ENCODE peak calls at places on chromosomes 1 and 21, in four cellular contexts. Q is K562, V is DND-41, R is mesendoderm. C is an unnamed sample.

GRCh38 chr1:64499966-64500365 is 30.0 kb downstream of the CACHD1 start:
- DNase-seq in Q (no peak), V (no peak), R (peak; percentile 92), C (no peak)

GRCh38 chr1:171245458-171246064 is 2.7 kb upstream of the FMO1 start:
- DNase-seq in Q (peak; percentile 50), V (no peak), R (peak; percentile 65), C (no peak)

GRCh38 chr1:181014431-181015257 is 8.0 kb downstream of the STX6 start:
- DNase-seq in Q (no peak), V (no peak), R (no peak), C (no peak)

GRCh38 chr1:40663324-40664166 is 1.9 kb downstream of the RIMS3 start:
- DNase-seq in Q (no peak), V (peak; percentile 88), R (peak; percentile 45), C (no peak)

GRCh38 chr1:35691571-35692220 is 27.0 kb downstream of the C1orf216 start:
- DNase-seq in Q (no peak), V (no peak), R (no peak), C (no peak)

GRCh38 chr1:48493970-48494769 is 22.2 kb upstream of the SPATA6 start:
- DNase-seq in Q (no peak), V (no peak), R (peak; percentile 19), C (no peak)

GRCh38 chr1:177185209-177185608 is 14.5 kb downstream of the BRINP2 start:
- DNase-seq in Q (peak; percentile 24), V (no peak), R (peak; percentile 42), C (no peak)

GRCh38 chr21:33149166-33149565 is 79.2 kb downstream of the OLIG1 start:
- DNase-seq in Q (no peak), V (no peak), R (no peak), C (no peak)

GRCh38 chr1:184535191-184535970 is 148.6 kb downstream of the C1orf21 start:
- DNase-seq in Q (no peak), V (no peak), R (no peak), C (no peak)

GRCh38 chr1:54952950-54953718 is 27.3 kb upstream of the TMEM61 start:
- DNase-seq in Q (no peak), V (no peak), R (no peak), C (no peak)

GRCh38 chr1:56584910-56585528 is 5.7 kb upstream of the PLPP3 start:
- DNase-seq in Q (peak; percentile 37), V (peak; percentile 36), R (peak; percentile 64), C (no peak)

GRCh38 chr1:102691592-102692090 is 416.7 kb downstream of the COL11A1 start:
- DNase-seq in Q (no peak), V (no peak), R (no peak), C (no peak)

GRCh38 chr21:42665026-42665425 is 11.6 kb downstream of the PDE9A start:
- DNase-seq in Q (peak; percentile 52), V (no peak), R (no peak), C (no peak)

GRCh38 chr21:42666918-42667317 is 13.5 kb downstream of the PDE9A start:
- DNase-seq in Q (no peak), V (no peak), R (no peak), C (no peak)

GRCh38 chr21:42665484-42665883 is 12.1 kb downstream of the PDE9A start:
- DNase-seq in Q (no peak), V (no peak), R (no peak), C (no peak)

GRCh38 chr21:42664614-42665013 is 11.2 kb downstream of the PDE9A start:
- DNase-seq in Q (no peak), V (no peak), R (no peak), C (no peak)

GRCh38 chr21:42666023-42666747 is 12.8 kb downstream of the PDE9A start:
- DNase-seq in Q (peak; percentile 92), V (peak; percentile 54), R (peak; percentile 39), C (no peak)
- H3K4me3 ChIP-seq in Q (no peak overlapping the region), V (no peak overlapping the region), R (no peak overlapping the region), C (no peak overlapping the region)

DNA sequence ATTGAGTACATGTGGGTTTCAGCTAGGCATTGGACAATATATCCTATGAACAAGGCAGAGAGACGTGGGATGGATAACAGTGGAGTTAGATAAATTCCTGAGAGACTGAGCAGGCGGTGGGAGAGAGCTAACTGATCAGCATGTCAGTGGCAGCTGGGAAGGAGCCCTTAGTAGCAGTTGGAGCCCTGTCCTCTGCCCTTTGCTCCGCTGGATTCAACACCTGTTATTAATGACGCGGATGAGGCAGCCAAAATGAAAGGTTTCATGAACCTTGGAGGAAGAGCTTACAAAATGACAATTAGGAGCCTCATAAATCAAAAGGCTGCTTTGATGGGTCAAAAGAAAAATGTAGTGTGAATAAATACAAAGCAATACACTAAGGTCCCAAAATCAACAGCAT is 16.1 kb downstream of the UBIAD1 start:
- DNase-seq in Q (no peak), V (no peak), R (no peak), C (no peak)
- H3K79me2 ChIP-seq in Q (peaks cover 1% of the 10 kb centered on the region), V (peaks cover 13% of the 10 kb centered on the region), R (no peaks in the 10 kb centered on the region), C (no peaks in the 10 kb centered on the region)

GRCh38 chr1:116557323-116557878 is 13.4 kb downstream of the CD58 start:
- DNase-seq in Q (no peak), V (no peak), R (no peak), C (no peak)
- H3K4me2 ChIP-seq in Q (no peak overlapping the region), V (no peak overlapping the region), R (no peak overlapping the region), C (no peak overlapping the region)

GRCh38 chr1:24070821-24071393 is 41.0 kb downstream of the MYOM3 start:
- DNase-seq in Q (peak; percentile 89), V (peak; percentile 74), R (peak; percentile 92), C (peak; percentile 41)
- H3K4me3 ChIP-seq in Q (no peak overlapping the region), V (no peak overlapping the region), R (no peak overlapping the region), C (peak overlapping the region; percentile 55)

DNA sequence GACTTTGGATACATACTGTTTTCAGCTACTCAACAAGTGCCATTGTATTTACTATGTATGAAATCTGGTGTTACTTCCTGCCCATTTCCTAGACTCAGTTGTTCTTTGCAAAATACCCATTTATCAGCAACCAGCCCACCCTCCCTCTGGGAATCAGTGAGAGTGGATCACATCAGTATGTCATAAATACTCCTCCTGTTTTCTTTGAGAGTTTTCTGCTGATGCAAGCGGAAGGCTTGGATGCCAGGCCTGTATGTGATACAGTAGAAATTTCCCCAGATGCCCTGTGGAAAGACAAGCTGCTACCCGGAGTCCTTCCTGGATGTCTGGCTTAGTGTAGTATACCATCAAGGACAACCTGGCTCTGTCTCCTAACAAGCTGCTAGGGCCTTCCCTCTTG is 2.4 kb upstream of the PTPRC start:
- DNase-seq in Q (no peak), V (no peak), R (no peak), C (no peak)
- H3K79me2 ChIP-seq in Q (peaks cover 26% of the 10 kb centered on the region), V (peaks cover 25% of the 10 kb centered on the region), R (no peaks in the 10 kb centered on the region), C (no peaks in the 10 kb centered on the region)

GRCh38 chr1:159919236-159919865 is 6.0 kb downstream of the TAGLN2 start:
- DNase-seq in Q (no peak), V (no peak), R (no peak), C (no peak)

GRCh38 chr1:159920651-159921050 is 4.7 kb downstream of the TAGLN2 start:
- DNase-seq in Q (no peak), V (no peak), R (no peak), C (no peak)

GRCh38 chr1:159918918-159919195 is 6.5 kb downstream of the TAGLN2 start:
- DNase-seq in Q (no peak), V (no peak), R (no peak), C (no peak)

GRCh38 chr1:159921251-159921650 is 4.1 kb downstream of the TAGLN2 start:
- DNase-seq in Q (no peak), V (no peak), R (no peak), C (no peak)

DNA sequence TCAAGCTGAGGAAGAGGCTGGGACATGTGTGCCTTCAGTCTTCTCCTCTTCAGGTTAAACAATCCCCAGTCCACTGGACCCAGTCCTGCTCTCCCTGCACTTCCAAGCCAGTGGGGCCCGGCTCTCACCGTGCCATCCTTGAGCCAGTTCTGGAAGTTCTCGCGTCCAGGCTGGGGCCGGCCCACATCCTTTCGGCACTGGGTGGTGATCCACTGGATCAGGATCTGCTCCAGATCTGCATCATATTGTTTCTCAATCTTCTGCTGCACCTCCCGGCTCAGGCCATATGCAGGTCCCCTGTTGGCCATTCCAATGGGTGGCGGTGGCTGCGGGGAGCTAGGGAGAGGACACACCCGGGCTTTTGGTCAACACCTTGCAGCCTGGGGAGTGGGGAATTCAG is 5.1 kb downstream of the TAGLN2 start:
- DNase-seq in Q (no peak), V (no peak), R (no peak), C (no peak)
- H3K4me2 ChIP-seq in Q (no peak overlapping the region), V (no peak overlapping the region), R (no peak overlapping the region), C (no peak overlapping the region)

GRCh38 chr1:9719978-9720722 is 68.6 kb downstream of the PIK3CD start:
- DNase-seq in Q (no peak), V (no peak), R (peak; percentile 16), C (no peak)

GRCh38 chr1:9717193-9718005 is 65.9 kb downstream of the PIK3CD start:
- DNase-seq in Q (peak; percentile 95), V (peak; percentile 99), R (peak; percentile 86), C (no peak)

GRCh38 chr1:9715536-9716226 is 64.2 kb downstream of the PIK3CD start:
- DNase-seq in Q (no peak), V (no peak), R (no peak), C (no peak)

GRCh38 chr1:9716404-9717192 is 65.1 kb downstream of the PIK3CD start:
- DNase-seq in Q (peak; percentile 34), V (no peak), R (no peak), C (no peak)

DNA sequence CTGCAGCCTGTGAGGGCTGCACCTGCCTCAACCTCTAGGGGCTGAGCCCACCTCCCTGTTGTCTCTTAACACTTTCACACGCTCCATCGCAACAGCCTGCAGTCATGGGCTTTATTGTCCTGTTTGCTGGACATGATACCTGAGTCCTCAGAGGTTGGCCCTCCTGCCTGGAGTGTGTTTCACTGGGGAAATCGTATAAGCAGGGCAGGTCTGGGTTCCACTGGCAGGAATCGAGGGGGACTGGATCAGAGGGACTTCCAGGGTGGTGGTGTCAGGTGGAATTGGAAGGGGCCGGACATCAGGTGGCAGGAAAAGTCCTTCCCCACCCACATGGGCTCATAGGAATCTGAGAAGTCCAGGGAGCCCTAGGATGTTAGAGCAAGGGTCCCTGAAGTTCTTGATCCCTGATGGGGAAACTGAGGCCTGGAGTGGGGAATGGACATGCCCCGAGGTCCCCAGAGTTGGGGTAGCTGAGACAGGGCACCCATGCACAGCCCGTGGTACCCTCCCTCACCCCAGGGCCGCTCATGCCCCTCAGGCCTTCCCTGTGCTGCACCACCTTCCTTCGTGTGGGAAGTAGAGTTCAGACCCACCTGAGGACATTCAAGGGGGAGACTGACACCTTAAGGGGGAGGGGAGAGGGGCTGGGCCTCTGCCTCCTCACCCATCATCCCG is 66.6 kb downstream of the PIK3CD start:
- DNase-seq in Q (no peak), V (no peak), R (no peak), C (no peak)
- H3K4me3 ChIP-seq in Q (peak overlapping the region; percentile 48), V (peak overlapping the region; percentile 77), R (no peak overlapping the region), C (no peak overlapping the region)